ENCODE peak calls at places on chromosomes 5 and 9, in eight cellular contexts. One of them, this sample, is unnamed.

GRCh38 chr9:112841261-112841660 is 49.4 kb downstream of the SLC46A2 start:
- DNase-seq in SIG-M5: no peak
- DNase-seq in smooth muscle cell of the brain vasculature: no peak
- DNase-seq in iPS DF 6.9: no peak
- DNase-seq in T1000: no peak
- DNase-seq in cerebellar cortex: no peak
- DNase-seq in amniotic epithelial cell: no peak
- DNase-seq in neural crest cell: no peak
- DNase-seq in this sample: peak; percentile 13

GRCh38 chr5:52870448-52870847 is 82.7 kb downstream of the ITGA1 start:
- DNase-seq in SIG-M5: no peak
- DNase-seq in smooth muscle cell of the brain vasculature: no peak
- DNase-seq in iPS DF 6.9: no peak
- DNase-seq in T1000: no peak
- DNase-seq in cerebellar cortex: no peak
- DNase-seq in amniotic epithelial cell: peak; percentile 70
- DNase-seq in neural crest cell: peak; percentile 6
- DNase-seq in this sample: no peak

GRCh38 chr5:78972654-78973428 is 12.3 kb downstream of the ARSB start:
- DNase-seq in SIG-M5: no peak
- DNase-seq in smooth muscle cell of the brain vasculature: no peak
- DNase-seq in iPS DF 6.9: no peak
- DNase-seq in T1000: no peak
- DNase-seq in cerebellar cortex: peak; percentile 53
- DNase-seq in amniotic epithelial cell: peak; percentile 85
- DNase-seq in neural crest cell: no peak
- DNase-seq in this sample: peak; percentile 40

GRCh38 chr9:132547976-132548730 is 34.3 kb upstream of the BARHL1 start:
- DNase-seq in SIG-M5: no peak
- DNase-seq in smooth muscle cell of the brain vasculature: no peak
- DNase-seq in iPS DF 6.9: no peak
- DNase-seq in T1000: no peak
- DNase-seq in cerebellar cortex: no peak
- DNase-seq in amniotic epithelial cell: no peak
- DNase-seq in neural crest cell: no peak
- DNase-seq in this sample: no peak

GRCh38 chr9:25025686-25026085 is 480.0 kb upstream of the IZUMO3 start:
- DNase-seq in SIG-M5: no peak
- DNase-seq in smooth muscle cell of the brain vasculature: no peak
- DNase-seq in iPS DF 6.9: no peak
- DNase-seq in T1000: no peak
- DNase-seq in cerebellar cortex: no peak
- DNase-seq in amniotic epithelial cell: no peak
- DNase-seq in neural crest cell: no peak
- DNase-seq in this sample: no peak

GRCh38 chr5:159971931-159972461 is 36.9 kb upstream of the TTC1 start:
- DNase-seq in SIG-M5: no peak
- DNase-seq in smooth muscle cell of the brain vasculature: no peak
- DNase-seq in iPS DF 6.9: no peak
- DNase-seq in T1000: no peak
- DNase-seq in cerebellar cortex: no peak
- DNase-seq in amniotic epithelial cell: no peak
- DNase-seq in neural crest cell: peak; percentile 17
- DNase-seq in this sample: no peak

GRCh38 chr5:179974946-179975712 is 67.4 kb upstream of the TBC1D9B start:
- DNase-seq in SIG-M5: no peak
- DNase-seq in smooth muscle cell of the brain vasculature: no peak
- DNase-seq in iPS DF 6.9: peak; percentile 35
- DNase-seq in T1000: no peak
- DNase-seq in cerebellar cortex: peak; percentile 58
- DNase-seq in amniotic epithelial cell: peak; percentile 13
- DNase-seq in neural crest cell: peak; percentile 39
- DNase-seq in this sample: peak; percentile 8

GRCh38 chr9:126984969-126985368 is 70.4 kb downstream of the RALGPS1 start:
- DNase-seq in SIG-M5: no peak
- DNase-seq in smooth muscle cell of the brain vasculature: no peak
- DNase-seq in iPS DF 6.9: no peak
- DNase-seq in T1000: no peak
- DNase-seq in cerebellar cortex: peak; percentile 88
- DNase-seq in amniotic epithelial cell: no peak
- DNase-seq in neural crest cell: no peak
- DNase-seq in this sample: no peak

GRCh38 chr5:79255786-79256557 is 20.0 kb downstream of the JMY start:
- DNase-seq in SIG-M5: no peak
- DNase-seq in smooth muscle cell of the brain vasculature: no peak
- DNase-seq in iPS DF 6.9: no peak
- DNase-seq in T1000: no peak
- DNase-seq in cerebellar cortex: peak; percentile 45
- DNase-seq in amniotic epithelial cell: peak; percentile 42
- DNase-seq in neural crest cell: peak; percentile 43
- DNase-seq in this sample: peak; percentile 3

GRCh38 chr5:93583799-93584530 is 943 bp downstream of the NR2F1 start:
- DNase-seq in SIG-M5: no peak
- DNase-seq in smooth muscle cell of the brain vasculature: no peak
- DNase-seq in iPS DF 6.9: no peak
- DNase-seq in T1000: peak; percentile 43
- DNase-seq in cerebellar cortex: peak; percentile 42
- DNase-seq in amniotic epithelial cell: peak; percentile 64
- DNase-seq in neural crest cell: no peak
- DNase-seq in this sample: peak; percentile 25

GRCh38 chr5:68315679-68316271 is 100.2 kb downstream of the PIK3R1 start:
- DNase-seq in SIG-M5: no peak
- DNase-seq in smooth muscle cell of the brain vasculature: no peak
- DNase-seq in iPS DF 6.9: no peak
- DNase-seq in T1000: no peak
- DNase-seq in cerebellar cortex: no peak
- DNase-seq in amniotic epithelial cell: no peak
- DNase-seq in neural crest cell: no peak
- DNase-seq in this sample: no peak

GRCh38 chr5:94849821-94850736 is 231.6 kb downstream of the SLF1 start:
- DNase-seq in SIG-M5: no peak
- DNase-seq in smooth muscle cell of the brain vasculature: no peak
- DNase-seq in iPS DF 6.9: peak; percentile 52
- DNase-seq in T1000: no peak
- DNase-seq in cerebellar cortex: peak; percentile 93
- DNase-seq in amniotic epithelial cell: peak; percentile 70
- DNase-seq in neural crest cell: no peak
- DNase-seq in this sample: peak; percentile 15

GRCh38 chr9:126146254-126147145 is 180.1 kb upstream of the MVB12B start:
- DNase-seq in SIG-M5: no peak
- DNase-seq in smooth muscle cell of the brain vasculature: no peak
- DNase-seq in iPS DF 6.9: peak; percentile 66
- DNase-seq in T1000: no peak
- DNase-seq in cerebellar cortex: peak; percentile 8
- DNase-seq in amniotic epithelial cell: no peak
- DNase-seq in neural crest cell: peak; percentile 42
- DNase-seq in this sample: peak; percentile 95

GRCh38 chr9:108258640-108259039 is 597.1 kb downstream of the ACTL7B start:
- DNase-seq in SIG-M5: no peak
- DNase-seq in smooth muscle cell of the brain vasculature: no peak
- DNase-seq in iPS DF 6.9: no peak
- DNase-seq in T1000: no peak
- DNase-seq in cerebellar cortex: no peak
- DNase-seq in amniotic epithelial cell: no peak
- DNase-seq in neural crest cell: no peak
- DNase-seq in this sample: no peak

GRCh38 chr9:124062172-124062571 is 50.6 kb downstream of the LHX2 start:
- DNase-seq in SIG-M5: no peak
- DNase-seq in smooth muscle cell of the brain vasculature: no peak
- DNase-seq in iPS DF 6.9: no peak
- DNase-seq in T1000: no peak
- DNase-seq in cerebellar cortex: no peak
- DNase-seq in amniotic epithelial cell: no peak
- DNase-seq in neural crest cell: no peak
- DNase-seq in this sample: no peak